ENCODE peak calls at places on chromosomes 11 and 22, in five cellular contexts. R is HTR-8/SVneo, X is Ammon's horn, F is GF-D8, C is posterior vena cava. S is an unnamed sample.

GRCh38 chr11:65491163-65491465 is 7.7 kb upstream of the MALAT1 start:
- DNase-seq in F (no peak), X (no peak), R (no peak), C (no peak), S (no peak)

GRCh38 chr11:47412152-47412746 is 3.9 kb downstream of the SLC39A13 start:
- DNase-seq in F (no peak), C (no peak), X (no peak), R (peak), S (peak)

GRCh38 chr11:27465629-27466028 is 7.0 kb downstream of the LGR4 start:
- DNase-seq in C (no peak), F (no peak), R (no peak), X (no peak), S (no peak)

GRCh38 chr11:68044898-68045351 is 6.1 kb downstream of the TCIRG1 start:
- DNase-seq in C (no peak), X (no peak), F (no peak), R (no peak), S (no peak)

GRCh38 chr22:26259510-26259909 is 90.2 kb downstream of the SEZ6L start:
- DNase-seq in R (peak), X (no peak), F (no peak), C (no peak), S (peak)

GRCh38 chr11:76206327-76207081 is at the start of gene WNT11:
- DNase-seq in X (no peak), R (peak), F (no peak), C (no peak), S (no peak)

GRCh38 chr11:64696045-64696444 is 27.0 kb downstream of the NRXN2 start:
- DNase-seq in R (no peak), C (no peak), F (no peak), X (no peak), S (no peak)

GRCh38 chr11:122661182-122661945 is 5.8 kb downstream of the UBASH3B start:
- DNase-seq in C (no peak), X (no peak), F (no peak), R (peak), S (no peak)

GRCh38 chr11:15873501-15873900 is 482.8 kb downstream of the SOX6 start:
- DNase-seq in C (no peak), F (no peak), R (no peak), X (no peak), S (no peak)

GRCh38 chr22:37604875-37605274 is 3.8 kb upstream of the GGA1 start:
- DNase-seq in X (no peak), F (no peak), R (no peak), C (no peak), S (peak)

GRCh38 chr11:74330065-74330858 is 18.8 kb upstream of the P4HA3 start:
- DNase-seq in R (no peak), X (no peak), C (no peak), F (no peak), S (no peak)

GRCh38 chr11:20367313-20367948 is 3.9 kb downstream of the HTATIP2 start:
- DNase-seq in R (peak), C (no peak), X (peak), F (no peak), S (peak)

GRCh38 chr11:117374316-117374715 is 46.7 kb downstream of the CEP164 start:
- DNase-seq in F (no peak), R (no peak), C (no peak), X (no peak), S (no peak)

GRCh38 chr22:19181786-19182471 is 3.4 kb upstream of the SLC25A1 start:
- DNase-seq in R (no peak), X (no peak), F (peak), C (no peak), S (peak)

GRCh38 chr22:32831571-32831970 is 30.1 kb downstream of the TIMP3 start:
- DNase-seq in F (no peak), X (no peak), R (no peak), C (no peak), S (no peak)

GRCh38 chr11:3121931-3122774 is 43.0 kb downstream of the OSBPL5 start:
- DNase-seq in R (no peak), F (no peak), C (peak), X (no peak), S (no peak)

GRCh38 chr11:76635991-76636520 is 34.5 kb downstream of the LRRC32 start:
- DNase-seq in R (no peak), X (no peak), C (no peak), F (no peak), S (no peak)

GRCh38 chr11:12235945-12236743 is 125.8 kb downstream of the MICAL2 start:
- DNase-seq in C (no peak), F (no peak), R (peak), X (peak), S (peak)

GRCh38 chr11:2537010-2537695 is 92.3 kb downstream of the KCNQ1 start:
- DNase-seq in F (no peak), R (no peak), C (peak), X (no peak), S (no peak)

GRCh38 chr11:94738746-94739145 is 29.4 kb upstream of the AMOTL1 start:
- DNase-seq in X (no peak), F (no peak), R (no peak), C (no peak), S (no peak)

GRCh38 chr11:2376751-2377451 is at the start of gene CD81:
- DNase-seq in F (no peak), C (peak), R (peak), X (peak), S (no peak)

GRCh38 chr11:76132268-76132667 is 74.0 kb downstream of the WNT11 start:
- DNase-seq in R (no peak), F (no peak), C (no peak), X (no peak), S (no peak)

GRCh38 chr22:26712158-26712557 is 54.8 kb downstream of the MIAT start:
- DNase-seq in R (no peak), F (no peak), C (no peak), X (no peak), S (no peak)

S was measured in MV-4-11.